ENCODE peak calls at places on chromosomes 7 and 10, in five cellular contexts. B is heart right ventricle, Y is WERI-Rb-1, C is heart left ventricle, H is upper lobe of right lung. U is an unnamed sample.

GRCh38 chr7:37392673-37393017 is 56.0 kb downstream of the ELMO1 start:
- DNase-seq in C (no peak), B (no peak), H (no peak), Y (no peak), U (no peak)

GRCh38 chr10:14723052-14723689 is 51.5 kb downstream of the FAM107B start:
- DNase-seq in B (no peak), Y (no peak), C (no peak), H (no peak), U (no peak)

GRCh38 chr7:36391436-36392198 is 2.0 kb downstream of the ANLN start:
- DNase-seq in Y (no peak), C (no peak), B (no peak), H (no peak), U (peak; percentile 10)

GRCh38 chr7:155510975-155511595 is 35.3 kb downstream of the CNPY1 start:
- DNase-seq in C (no peak), H (no peak), B (no peak), Y (no peak), U (no peak)

GRCh38 chr10:34109952-34110702 is 705.0 kb downstream of the PARD3 start:
- DNase-seq in H (no peak), B (no peak), Y (no peak), C (no peak), U (no peak)

GRCh38 chr7:22726849-22727792 is at the start of gene IL6:
- DNase-seq in B (peak; percentile 89), C (peak; percentile 91), H (peak; percentile 88), Y (no peak), U (peak; percentile 89)

GRCh38 chr7:25308246-25308645 is 80.0 kb upstream of the NPVF start:
- DNase-seq in C (no peak), H (no peak), Y (no peak), B (no peak), U (no peak)

GRCh38 chr10:7811000-7811399 is 7.3 kb upstream of the TAF3 start:
- DNase-seq in C (no peak), H (no peak), Y (no peak), B (no peak), U (no peak)

GRCh38 chr7:47351233-47352154 is 230.4 kb downstream of the TNS3 start:
- DNase-seq in H (peak; percentile 58), Y (no peak), C (no peak), B (no peak), U (no peak)

GRCh38 chr7:117385340-117386124 is 41.8 kb downstream of the ASZ1 start:
- DNase-seq in C (no peak), Y (no peak), B (no peak), H (no peak), U (peak; percentile 31)

GRCh38 chr7:2807846-2808772 is 36.0 kb downstream of the GNA12 start:
- DNase-seq in H (peak; percentile 49), C (no peak), B (no peak), Y (no peak), U (peak; percentile 24)

GRCh38 chr10:50260791-50261281 is 9.5 kb upstream of the ASAH2 start:
- DNase-seq in Y (no peak), C (no peak), H (no peak), B (no peak), U (no peak)

GRCh38 chr10:49690673-49691356 is 11.4 kb downstream of the C10orf53 start:
- DNase-seq in C (no peak), B (no peak), H (no peak), Y (no peak), U (peak; percentile 46)

GRCh38 chr7:48414005-48414732 is 242.9 kb downstream of the ABCA13 start:
- DNase-seq in B (no peak), C (no peak), H (no peak), Y (no peak), U (no peak)

GRCh38 chr10:28151636-28152035 is 151.2 kb downstream of the MPP7 start:
- DNase-seq in C (no peak), Y (peak; percentile 43), H (no peak), B (no peak), U (no peak)

GRCh38 chr7:127207246-127207645 is 45.5 kb downstream of the GRM8 start:
- DNase-seq in H (no peak), Y (no peak), B (no peak), C (no peak), U (no peak)

GRCh38 chr7:112419543-112420130 is 30.6 kb upstream of the IFRD1 start:
- DNase-seq in H (no peak), B (no peak), C (no peak), Y (no peak), U (no peak)

GRCh38 chr7:112423987-112424386 is 26.3 kb upstream of the IFRD1 start:
- DNase-seq in C (no peak), Y (no peak), B (no peak), H (no peak), U (no peak)

GRCh38 chr7:112420236-112420945 is 29.9 kb upstream of the IFRD1 start:
- DNase-seq in Y (no peak), H (no peak), B (no peak), C (no peak), U (peak; percentile 61)

GRCh38 chr7:112421666-112422486 is 28.4 kb upstream of the IFRD1 start:
- DNase-seq in Y (no peak), C (no peak), H (no peak), B (no peak), U (no peak)

GRCh38 chr7:112422842-112423496 is 27.3 kb upstream of the IFRD1 start:
- DNase-seq in B (peak; percentile 55), C (peak; percentile 82), H (peak; percentile 64), Y (no peak), U (peak; percentile 97)
- H3K4me3 ChIP-seq in B (no peak overlapping the region), C (no peak overlapping the region), H (no peak overlapping the region), Y (no peak overlapping the region), U (no peak overlapping the region)

DNA sequence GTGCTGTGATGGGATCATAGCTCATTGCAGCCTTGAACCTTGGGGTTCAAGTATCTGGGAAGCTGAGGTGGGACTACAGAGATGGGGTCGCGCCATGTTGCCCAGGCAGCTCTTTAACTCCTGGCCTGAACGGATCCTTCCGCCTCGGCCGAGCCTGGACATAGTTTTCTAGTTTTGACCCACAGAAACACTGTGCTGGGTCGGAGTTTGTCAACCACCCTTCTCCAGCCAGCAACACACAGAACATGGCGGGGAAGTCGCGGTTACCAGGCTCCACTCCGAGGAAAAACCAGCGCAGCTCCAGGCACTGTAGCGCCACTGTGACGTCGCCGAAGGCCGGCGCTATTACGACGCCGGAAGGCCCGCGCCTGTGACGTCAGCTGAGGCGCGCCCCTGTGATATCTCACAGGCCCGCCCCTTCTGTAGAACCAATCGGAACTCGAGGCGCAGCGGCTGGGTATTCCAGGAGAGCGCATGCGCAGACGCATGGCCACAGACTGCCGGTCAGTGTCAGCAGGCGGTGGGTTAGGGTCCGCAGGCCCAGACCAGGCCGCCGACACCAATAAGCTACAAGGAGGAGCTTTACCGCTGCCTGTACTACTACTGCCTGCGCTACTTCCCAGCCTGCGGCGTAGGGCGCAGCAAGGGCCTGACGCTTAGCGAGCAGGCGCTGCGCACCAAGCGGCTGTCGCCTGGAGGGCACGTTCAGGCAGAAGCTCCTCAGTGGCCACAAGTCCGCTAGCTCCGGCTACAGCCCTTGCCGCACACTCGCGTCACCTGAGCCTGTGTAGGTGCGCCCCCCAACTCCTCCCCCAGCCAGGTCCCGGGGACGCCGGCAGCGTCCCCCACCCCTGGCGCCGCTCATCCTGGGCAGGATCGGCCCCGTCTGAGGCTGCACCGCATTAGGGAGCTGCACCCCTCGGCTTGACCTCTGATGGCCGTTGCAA is 135.2 kb upstream of the KCTD7 start:
- DNase-seq in C (peak; percentile 98), B (peak; percentile 98), H (peak; percentile 99), Y (peak; percentile 98), U (peak; percentile 99)
- TF ChIP-seq CTCF in C (no peak), B (peak; percentile 43), H (peak; percentile 30), Y (no peak), U (no peak)

GRCh38 chr7:103985565-103986126 is 3.8 kb downstream of the RELN start:
- DNase-seq in Y (no peak), H (no peak), B (no peak), C (no peak), U (no peak)

GRCh38 chr7:103989200-103989784 is at the start of gene RELN:
- DNase-seq in H (no peak), Y (peak; percentile 57), B (no peak), C (no peak), U (peak; percentile 38)

GRCh38 chr7:103988468-103989199 is 824 bp downstream of the RELN start:
- DNase-seq in C (no peak), H (no peak), B (no peak), Y (no peak), U (peak; percentile 6)

GRCh38 chr7:103989785-103990775 is 622 bp upstream of the RELN start:
- DNase-seq in B (no peak), C (no peak), H (no peak), Y (peak; percentile 61), U (peak; percentile 21)

GRCh38 chr7:103987455-103987854 is 2.0 kb downstream of the RELN start:
- DNase-seq in Y (no peak), H (no peak), C (no peak), B (no peak), U (no peak)
- H3K4me3 ChIP-seq in Y (no peak overlapping the region), H (no peak overlapping the region), C (no peak overlapping the region), B (no peak overlapping the region), U (no peak overlapping the region)

DNA sequence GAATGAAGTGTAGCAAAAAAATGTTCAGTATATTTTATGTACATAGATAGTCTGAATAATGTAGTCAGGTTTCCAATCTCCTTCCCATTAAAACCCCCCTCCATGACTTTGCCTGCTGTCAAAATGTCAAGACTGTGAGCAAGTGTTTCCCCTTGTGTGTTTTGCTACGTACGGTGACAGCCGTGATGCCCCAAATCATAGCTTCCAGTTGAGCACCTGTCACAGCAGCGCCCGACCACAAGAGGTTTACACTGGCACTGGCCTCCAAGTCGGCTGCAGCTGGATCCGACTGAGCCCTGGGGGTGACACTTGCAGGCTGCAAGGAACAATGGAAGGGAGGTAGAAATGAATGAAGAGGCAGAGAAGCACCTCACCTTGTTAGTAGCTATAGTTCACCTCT is 62.3 kb downstream of the LAMB4 start:
- DNase-seq in Y (no peak), C (no peak), B (no peak), H (no peak), U (no peak)
- TF ChIP-seq CTCF in Y (no peak), C (no peak), B (no peak), H (no peak), U (no peak)

GRCh38 chr10:109957092-109957797 is 33.9 kb upstream of the XPNPEP1 start:
- DNase-seq in B (no peak), Y (no peak), H (no peak), C (no peak), U (no peak)

GRCh38 chr10:109956454-109957091 is 33.3 kb upstream of the XPNPEP1 start:
- DNase-seq in C (no peak), H (no peak), Y (peak; percentile 58), B (no peak), U (peak; percentile 61)

GRCh38 chr10:109961181-109962001 is 38.1 kb upstream of the XPNPEP1 start:
- DNase-seq in H (no peak), B (no peak), Y (peak; percentile 40), C (no peak), U (no peak)

GRCh38 chr10:109959571-109960145 is 36.3 kb upstream of the XPNPEP1 start:
- DNase-seq in H (no peak), B (no peak), Y (no peak), C (no peak), U (no peak)

GRCh38 chr10:109958059-109958458 is 34.7 kb upstream of the XPNPEP1 start:
- DNase-seq in C (no peak), B (no peak), H (no peak), Y (no peak), U (no peak)
- H3K4me3 ChIP-seq in C (no peak overlapping the region), B (no peak overlapping the region), H (no peak overlapping the region), Y (no peak overlapping the region), U (no peak overlapping the region)

GRCh38 chr7:51629206-51629605 is 312.6 kb upstream of the COBL start:
- DNase-seq in C (no peak), B (no peak), H (no peak), Y (peak; percentile 86), U (no peak)
- TF ChIP-seq CTCF in C (no peak), B (no peak), H (no peak), Y (peak; percentile 8), U (no peak)